ENCODE peak calls at places on chromosome 22, in eight cellular contexts. Q is keratinocyte; C is heart left ventricle; M is tibial artery; D is endodermal cell; I is CD8-positive, alpha-beta memory T cell; N is psoas muscle; H is GM23248. F is an unnamed sample. For H3K9me3, the result is how much of the 10 kb centered on the place peaks cover.

GRCh38 chr22:26953380-26953807 is 296.0 kb downstream of the MIAT start:
- DNase-seq in I (no peak), N (no peak), M (no peak), C (no peak), H (no peak), Q (no peak), D (peak), F (no peak)

GRCh38 chr22:31244044-31244942 is 32.2 kb downstream of the LIMK2 start:
- DNase-seq in C (no peak), D (peak), H (peak), N (peak), I (no peak), Q (no peak), M (peak), F (no peak)

GRCh38 chr22:50184004-50184461 is 1.7 kb upstream of the TRABD start:
- DNase-seq in Q (no peak), C (peak), D (peak), N (peak), I (peak), M (peak), H (peak), F (no peak)

GRCh38 chr22:31603081-31603525 is 58.9 kb downstream of the PISD start:
- DNase-seq in H (no peak), D (no peak), I (no peak), Q (no peak), N (no peak), C (no peak), M (no peak), F (no peak)

GRCh38 chr22:33302049-33302545 is 243.9 kb upstream of the SYN3 start:
- DNase-seq in M (peak), C (peak), N (peak), Q (peak), D (peak), I (no peak), H (peak), F (peak)

GRCh38 chr22:31627223-31627731 is 34.7 kb downstream of the PISD start:
- DNase-seq in N (no peak), I (no peak), M (no peak), Q (no peak), H (no peak), C (no peak), D (no peak), F (no peak)

GRCh38 chr22:19936513-19936912 is 5.1 kb upstream of the COMT start:
- DNase-seq in N (no peak), C (no peak), Q (no peak), M (no peak), H (no peak), I (no peak), D (no peak), F (no peak)

GRCh38 chr22:23237201-23237798 is 57.0 kb downstream of the BCR start:
- DNase-seq in I (no peak), H (no peak), C (peak), D (peak), M (no peak), N (peak), Q (no peak), F (no peak)

GRCh38 chr22:18060646-18061620 is 16.9 kb upstream of the PEX26 start:
- DNase-seq in N (no peak), I (no peak), C (no peak), H (peak), Q (no peak), M (no peak), D (no peak), F (no peak)

GRCh38 chr22:33787645-33788456 is 132.4 kb downstream of the LARGE1 start:
- DNase-seq in Q (no peak), H (no peak), N (no peak), I (no peak), M (no peak), D (no peak), C (no peak), F (no peak)

GRCh38 chr22:23762866-23763578 is at the start of gene C22orf15:
- DNase-seq in C (no peak), M (no peak), I (no peak), N (peak), D (peak), Q (no peak), H (peak), F (no peak)

GRCh38 chr22:29733362-29734322 is 13.8 kb downstream of the CABP7 start:
- DNase-seq in M (no peak), H (no peak), D (no peak), I (no peak), C (no peak), Q (no peak), N (peak), F (no peak)
- H3K4me3 ChIP-seq in M (no peak), H (no peak), D (no peak), I (no peak), C (no peak), Q (no peak), N (no peak), F (no peak)

DNA sequence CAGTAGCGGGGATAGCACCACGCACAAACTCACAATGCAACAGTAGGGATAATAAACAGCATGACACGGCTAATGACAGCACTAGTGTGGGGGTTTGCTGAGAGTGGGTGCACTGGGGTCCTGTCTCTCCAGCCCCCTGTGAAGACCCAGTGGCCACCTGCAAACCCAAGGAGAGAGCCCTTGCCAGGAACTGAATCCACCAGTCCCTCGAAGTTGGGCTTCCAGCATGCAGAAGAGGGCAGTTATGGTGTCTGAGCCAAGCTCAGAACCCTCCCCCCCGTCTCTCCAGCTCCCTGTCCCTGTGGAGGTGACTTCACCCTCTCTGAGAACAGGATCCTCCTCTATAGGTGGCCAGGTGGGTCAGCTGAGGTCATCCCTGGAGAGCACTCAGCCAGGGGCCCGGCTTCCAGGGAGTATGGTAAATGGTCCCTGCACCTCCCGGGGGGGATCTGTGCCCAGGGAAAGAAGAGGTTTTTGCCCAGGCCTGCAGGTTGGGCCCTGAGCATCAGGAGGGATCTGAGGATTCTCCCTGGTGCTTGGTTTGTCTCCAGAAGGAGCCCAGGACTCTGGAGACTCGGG is 86.3 kb upstream of the PRR5 start:
- DNase-seq in N (peak), H (no peak), Q (no peak), C (peak), I (peak), M (no peak), D (no peak), F (no peak)
- H3K9me3 ChIP-seq in N (under half), H (under half), Q (under half), C (under half), I (under half), M (under half), D (under half), F (under half)

DNA sequence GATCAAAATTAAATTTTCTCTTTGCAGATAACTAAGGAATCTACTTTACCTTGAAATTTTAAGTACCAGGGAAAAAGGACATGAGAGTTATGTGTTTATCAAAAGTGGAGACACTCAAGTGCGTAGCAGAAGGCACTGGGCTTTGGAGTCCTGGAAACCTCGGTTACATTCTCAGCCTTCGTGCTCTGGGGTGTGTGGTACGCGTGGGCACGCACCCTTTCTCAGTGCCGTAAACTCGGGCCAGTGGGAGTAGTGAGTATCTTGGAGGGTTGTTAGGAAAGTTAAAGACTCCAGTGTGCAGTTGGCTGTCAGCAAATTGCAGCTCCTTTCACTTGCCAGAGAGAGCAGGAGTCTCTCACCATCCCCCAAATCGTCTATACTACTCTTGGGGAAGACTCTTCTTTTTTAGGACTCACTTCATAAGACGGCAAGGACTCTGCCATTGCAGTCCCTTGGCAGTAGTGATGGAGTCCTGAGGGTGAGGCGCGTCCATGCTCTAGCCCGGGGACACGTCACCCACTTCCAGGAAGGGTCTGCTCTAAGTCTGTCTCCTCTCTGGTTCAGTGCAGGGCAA is 171.8 kb downstream of the TBC1D22A start:
- DNase-seq in Q (no peak), D (no peak), M (no peak), N (no peak), C (no peak), I (no peak), H (no peak), F (no peak)
- H3K4me3 ChIP-seq in Q (no peak), D (no peak), M (no peak), N (no peak), C (no peak), I (no peak), H (no peak), F (no peak)

GRCh38 chr22:49035818-49036457 is 791.7 kb downstream of the BRD1 start:
- DNase-seq in I (peak), C (no peak), N (no peak), H (no peak), M (no peak), Q (no peak), D (no peak), F (no peak)
- H3K9me3 ChIP-seq in I (under half), C (under half), N (under half), H (under half), M (under half), Q (under half), D (under half), F (under half)

GRCh38 chr22:42930810-42931420 is 73.8 kb upstream of the ARFGAP3 start:
- DNase-seq in C (no peak), D (peak), M (no peak), Q (no peak), H (peak), I (no peak), N (peak), F (no peak)

GRCh38 chr22:42931421-42932196 is 74.5 kb upstream of the ARFGAP3 start:
- DNase-seq in Q (no peak), M (no peak), N (no peak), C (no peak), H (peak), I (no peak), D (no peak), F (no peak)

GRCh38 chr22:42927966-42928365 is 70.9 kb upstream of the ARFGAP3 start:
- DNase-seq in Q (no peak), H (no peak), D (no peak), C (no peak), M (no peak), N (no peak), I (no peak), F (no peak)

GRCh38 chr22:42928969-42929837 is 72.1 kb upstream of the ARFGAP3 start:
- DNase-seq in Q (no peak), I (no peak), D (peak), M (peak), H (peak), N (no peak), C (no peak), F (no peak)

DNA sequence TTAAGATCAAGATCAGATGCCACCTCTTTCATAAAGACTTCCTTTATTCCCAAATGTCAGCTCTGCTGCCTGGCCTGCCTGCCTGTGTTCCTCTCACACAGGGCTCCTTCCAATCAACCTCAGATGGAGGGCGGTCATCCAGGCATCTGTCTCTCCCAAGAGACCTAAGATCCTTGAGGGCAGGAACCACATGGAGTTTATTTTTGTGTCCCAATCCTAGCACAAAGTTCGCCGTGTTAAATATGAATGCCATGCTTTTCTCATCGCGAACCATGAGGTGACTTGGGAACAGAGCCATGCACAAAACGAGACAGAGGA is 72.7 kb upstream of the ARFGAP3 start:
- DNase-seq in M (no peak), C (no peak), N (no peak), Q (no peak), D (no peak), I (no peak), H (peak), F (no peak)
- H3K4me3 ChIP-seq in M (no peak), C (no peak), N (no peak), Q (no peak), D (no peak), I (no peak), H (no peak), F (no peak)

DNA sequence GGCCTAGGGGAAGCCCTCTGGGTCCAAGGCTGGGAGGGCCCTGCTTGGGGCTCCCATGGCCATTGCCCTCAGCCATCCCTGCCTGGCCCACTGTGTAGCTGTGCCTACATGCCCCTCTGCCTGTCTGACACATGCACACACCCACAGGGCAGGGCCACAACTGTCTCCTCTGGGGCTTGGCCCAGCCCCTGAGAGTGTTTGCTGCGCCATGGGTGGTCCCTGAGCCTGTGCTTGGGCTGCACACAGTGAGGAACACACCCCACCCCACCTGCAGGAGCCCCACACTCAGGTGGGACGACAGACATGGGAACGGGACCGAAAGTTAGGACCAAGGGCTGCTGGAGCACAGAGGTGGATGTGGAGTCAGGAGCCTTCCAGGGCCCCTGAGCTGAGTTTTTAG is 489.5 kb downstream of the TBC1D22A start:
- DNase-seq in C (no peak), Q (no peak), D (no peak), N (no peak), H (no peak), I (no peak), M (no peak), F (no peak)
- H3K9me3 ChIP-seq in C (under half), Q (under half), D (under half), N (under half), H (under half), I (under half), M (under half), F (under half)

GRCh38 chr22:38213319-38214247 is 11.8 kb downstream of the MAFF start:
- DNase-seq in D (no peak), Q (no peak), M (no peak), N (no peak), H (no peak), I (no peak), C (no peak), F (no peak)
- H3K4me3 ChIP-seq in D (no peak), Q (no peak), M (peak), N (peak), H (no peak), I (no peak), C (no peak), F (no peak)

GRCh38 chr22:48440176-48440575 is 1387.5 kb downstream of the BRD1 start:
- DNase-seq in C (peak), N (peak), H (no peak), Q (no peak), D (no peak), M (no peak), I (no peak), F (no peak)

GRCh38 chr22:48438791-48439559 is 1388.7 kb downstream of the BRD1 start:
- DNase-seq in M (no peak), C (peak), D (peak), Q (no peak), I (no peak), N (peak), H (peak), F (no peak)

GRCh38 chr22:48436201-48436931 is 1391.3 kb downstream of the BRD1 start:
- DNase-seq in H (no peak), M (no peak), C (no peak), D (no peak), N (peak), I (peak), Q (no peak), F (no peak)

GRCh38 chr22:48439560-48440135 is 1388.0 kb downstream of the BRD1 start:
- DNase-seq in N (peak), I (no peak), M (no peak), Q (no peak), H (no peak), D (no peak), C (peak), F (no peak)

DNA sequence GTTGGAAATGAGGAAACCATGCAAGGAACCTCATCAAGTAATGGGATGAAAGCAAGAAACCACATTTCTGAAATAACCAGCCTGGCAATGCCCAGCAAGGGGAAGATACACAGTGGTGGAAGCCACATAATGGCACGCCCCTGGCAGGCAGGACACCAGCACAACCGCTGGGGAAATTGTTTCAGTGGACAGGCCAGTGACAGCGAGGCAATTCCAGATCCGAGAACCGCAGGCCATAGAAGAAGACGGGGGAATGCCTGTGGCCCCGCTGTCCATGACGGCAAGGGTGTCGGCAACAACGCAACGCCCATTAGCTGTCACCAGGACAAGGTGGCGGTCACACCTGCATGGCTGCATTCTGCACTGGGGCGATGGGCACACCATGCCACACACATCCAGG is 1389.6 kb downstream of the BRD1 start:
- DNase-seq in C (peak), H (no peak), N (peak), M (no peak), I (peak), Q (no peak), D (no peak), F (no peak)
- H3K9me3 ChIP-seq in C (under half), H (under half), N (under half), M (under half), I (under half), Q (under half), D (under half), F (under half)

DNA sequence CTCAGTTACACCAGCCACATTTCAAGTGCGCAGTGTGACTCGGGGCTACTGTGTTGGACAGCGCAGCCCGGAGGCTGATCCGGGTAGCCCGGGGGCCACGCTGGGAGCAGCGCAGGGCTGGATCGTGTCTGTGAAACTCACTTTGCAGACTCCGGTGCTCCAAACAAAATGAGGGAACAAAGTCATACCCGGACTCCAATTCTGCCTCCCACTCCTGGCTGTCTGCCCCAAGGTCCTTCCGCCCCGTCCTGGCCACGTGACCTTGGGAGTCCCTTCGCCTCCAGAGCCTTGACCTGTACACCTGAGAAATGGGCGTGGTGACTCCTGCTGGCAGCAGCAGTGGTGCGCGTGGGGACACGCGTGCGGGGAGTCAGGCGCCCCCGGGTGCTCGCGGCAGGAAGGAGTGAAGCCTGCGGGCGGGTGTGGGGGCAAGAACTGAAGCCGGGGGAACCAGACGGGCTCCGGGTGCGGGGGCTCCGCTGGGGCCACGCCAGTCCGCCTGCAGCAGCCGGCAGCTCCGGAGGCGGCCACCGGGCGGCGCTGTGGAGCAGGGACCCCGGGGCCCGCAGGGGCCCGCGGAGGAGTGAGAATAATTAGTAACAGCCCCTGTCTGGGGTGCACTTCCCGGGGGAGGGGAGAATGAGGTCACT is 42.4 kb downstream of the KCNJ4 start:
- DNase-seq in D (peak), I (no peak), N (peak), Q (no peak), C (no peak), M (peak), H (peak), F (peak)
- H3K4me3 ChIP-seq in D (no peak), I (no peak), N (peak), Q (no peak), C (no peak), M (no peak), H (no peak), F (no peak)

DNA sequence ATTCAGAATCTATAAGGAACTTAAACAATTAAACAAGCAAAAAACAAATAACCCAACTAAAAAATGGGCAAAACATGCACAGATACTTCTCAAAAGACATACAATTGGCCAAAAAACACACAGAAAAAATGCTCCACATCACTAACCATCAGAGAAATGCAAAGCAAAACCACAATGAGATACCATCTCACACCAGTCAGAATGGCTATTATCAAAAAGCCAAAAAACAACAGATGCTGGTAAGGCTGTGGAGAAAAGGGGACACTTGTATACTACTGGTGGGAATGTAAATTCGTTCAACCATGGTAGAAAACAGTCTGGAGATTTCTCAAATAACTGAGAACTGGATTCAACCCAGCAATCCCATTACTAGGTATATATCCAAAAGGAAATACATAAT is 24.8 kb downstream of the ENTHD1 start:
- DNase-seq in M (no peak), C (no peak), D (no peak), N (no peak), I (no peak), H (no peak), Q (no peak), F (no peak)
- H3K9me3 ChIP-seq in M (under half), C (under half), D (under half), N (under half), I (under half), H (under half), Q (under half), F (under half)

F was measured in CD4-positive, alpha-beta memory T cell.